ENCODE peak calls at places on chromosomes 11 and 22, in nine cellular contexts. P is K562, T is brain microvascular endothelial cell, S is mammary epithelial cell, R is fibroblast of mammary gland, U is PC-9, Z is fibroblast of lung, Y is A549, V is cardiac muscle cell. Q is an unnamed sample.

GRCh38 chr11:1482581-1483444 is 3.8 kb downstream of the MOB2 start:
- DNase-seq in S (no peak), Z (no peak), Y (no peak), P (no peak), T (no peak), V (no peak), U (no peak), R (no peak), Q (no peak)

GRCh38 chr11:117010808-117011540 is 87.3 kb downstream of the SIK3 start:
- DNase-seq in Y (peak; percentile 54), Z (peak; percentile 85), U (no peak), S (peak; percentile 95), T (peak; percentile 81), R (peak; percentile 97), V (no peak), P (no peak), Q (peak; percentile 76)

GRCh38 chr11:128695539-128696221 is 1.8 kb downstream of the FLI1 start:
- DNase-seq in P (no peak), V (no peak), Z (no peak), Y (no peak), S (no peak), R (no peak), U (no peak), T (no peak), Q (no peak)

GRCh38 chr11:1943576-1943975 is 3.6 kb upstream of the MRPL23 start:
- DNase-seq in V (no peak), T (no peak), P (no peak), Y (no peak), S (no peak), R (no peak), Z (no peak), U (no peak), Q (no peak)

GRCh38 chr11:106399075-106399500 is 321.6 kb downstream of the AASDHPPT start:
- DNase-seq in P (no peak), S (peak; percentile 93), T (peak; percentile 98), Z (peak; percentile 100), Y (peak; percentile 47), R (peak; percentile 100), U (peak; percentile 53), V (no peak), Q (peak; percentile 99)

GRCh38 chr11:119169272-119169719 is 771 bp downstream of the NLRX1 start:
- DNase-seq in T (no peak), V (peak; percentile 61), S (peak; percentile 37), R (peak; percentile 31), U (peak; percentile 82), Y (peak; percentile 51), Z (peak; percentile 10), P (no peak), Q (no peak)

GRCh38 chr11:117072517-117073218 is 25.6 kb downstream of the SIK3 start:
- DNase-seq in P (peak; percentile 62), Z (peak; percentile 95), T (peak; percentile 93), R (peak; percentile 96), S (peak; percentile 92), Y (peak; percentile 71), U (peak; percentile 38), V (no peak), Q (peak; percentile 87)

GRCh38 chr22:27986459-27986858 is 67.4 kb upstream of the PITPNB start:
- DNase-seq in R (peak; percentile 26), V (no peak), Y (no peak), S (no peak), U (no peak), P (peak; percentile 17), Z (peak; percentile 39), T (no peak), Q (no peak)

GRCh38 chr11:119155733-119156492 is 7.1 kb downstream of the ABCG4 start:
- DNase-seq in V (no peak), Y (peak; percentile 55), T (no peak), U (no peak), S (no peak), R (peak; percentile 12), Z (no peak), P (peak; percentile 75), Q (no peak)

GRCh38 chr11:2744166-2744565 is 44.4 kb upstream of the KCNQ1OT1 start:
- DNase-seq in U (no peak), V (no peak), Y (no peak), R (no peak), S (peak; percentile 38), T (no peak), P (no peak), Z (no peak), Q (no peak)

GRCh38 chr22:44587004-44587793 is 89.2 kb upstream of the RTL6 start:
- DNase-seq in Z (no peak), Y (no peak), T (no peak), U (peak; percentile 71), P (no peak), V (no peak), R (no peak), S (peak; percentile 28), Q (peak; percentile 32)

GRCh38 chr22:38981659-38982007 is 514 bp upstream of the APOBEC3B start:
- DNase-seq in Z (no peak), Y (no peak), U (no peak), T (no peak), P (no peak), R (no peak), S (no peak), V (no peak), Q (no peak)

GRCh38 chr22:38984224-38984623 is 2.1 kb downstream of the APOBEC3B start:
- DNase-seq in V (no peak), Y (no peak), T (no peak), Z (no peak), R (no peak), P (no peak), S (no peak), U (no peak), Q (no peak)

GRCh38 chr22:38986629-38987028 is 4.5 kb downstream of the APOBEC3B start:
- DNase-seq in U (no peak), T (no peak), R (no peak), Z (no peak), Y (no peak), S (no peak), P (no peak), V (no peak), Q (no peak)

GRCh38 chr22:38981005-38981658 is 1.0 kb upstream of the APOBEC3B start:
- DNase-seq in T (no peak), R (peak; percentile 5), Y (no peak), P (peak; percentile 62), V (peak; percentile 55), Z (peak; percentile 8), U (peak; percentile 65), S (peak; percentile 63), Q (no peak)

DNA sequence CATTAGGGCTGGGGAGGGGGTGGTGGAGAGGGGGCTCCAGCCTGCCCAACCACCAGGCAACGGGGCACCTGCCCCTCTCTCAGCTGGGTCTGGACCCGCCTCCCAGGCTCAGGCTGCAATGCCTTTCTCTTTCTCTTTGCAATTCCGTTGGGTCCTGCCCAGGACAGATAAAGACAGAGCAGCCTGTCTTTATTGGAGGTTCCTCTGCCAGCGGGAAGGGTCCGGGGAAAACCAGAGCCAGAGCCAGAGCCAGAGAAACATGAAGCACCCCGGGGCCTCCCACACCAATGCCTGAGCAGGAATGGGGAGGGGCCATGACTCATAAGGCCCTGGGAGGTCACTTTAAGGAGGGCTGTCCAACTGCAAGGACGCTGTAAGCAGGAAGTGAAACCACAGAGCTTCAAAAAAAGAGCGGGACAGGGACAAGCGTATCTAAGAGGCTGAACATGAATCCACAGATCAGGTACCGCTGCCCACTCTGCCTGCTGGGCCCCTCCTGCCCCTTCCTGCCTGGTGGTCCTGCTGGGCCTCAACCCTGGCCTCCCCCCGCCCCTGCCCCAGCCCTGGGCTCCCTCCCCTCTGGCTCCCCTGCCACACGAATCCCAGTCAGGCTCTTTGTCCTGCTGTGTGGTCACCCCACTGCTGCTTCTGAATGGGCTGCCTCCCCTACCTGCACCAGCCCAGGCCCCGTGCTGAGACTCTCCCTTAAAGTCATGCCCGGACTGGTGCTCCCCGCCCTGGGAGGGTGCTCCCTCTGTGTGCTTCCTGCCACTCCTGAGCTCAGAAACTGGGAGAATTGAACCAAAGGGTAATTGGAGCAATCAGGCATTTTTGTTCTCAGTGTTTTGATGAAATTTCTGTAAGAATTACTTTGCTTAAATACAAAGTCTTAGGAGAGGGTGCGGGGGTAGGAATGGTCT is at the start of gene APOBEC3B:
- DNase-seq in P (peak; percentile 76), V (peak; percentile 73), R (peak; percentile 87), T (peak; percentile 80), U (peak; percentile 94), Z (peak; percentile 94), Y (peak; percentile 85), S (peak; percentile 93), Q (peak; percentile 66)
- H3K4me3 ChIP-seq in P (peak within 1 kb of the TSS; percentile 48), V (no peak within 1 kb of the TSS), R (peak within 1 kb of the TSS; percentile 36), T (peak within 1 kb of the TSS; percentile 24), U (peak within 1 kb of the TSS; percentile 58), Z (peak within 1 kb of the TSS; percentile 50), Y (peak within 1 kb of the TSS; percentile 45), S (peak within 1 kb of the TSS; percentile 11), Q (peak within 1 kb of the TSS; percentile 23)

GRCh38 chr11:11620966-11621880 is 582 bp downstream of the GALNT18 start:
- DNase-seq in U (no peak), Y (peak; percentile 21), V (peak; percentile 32), P (peak; percentile 10), T (no peak), R (peak; percentile 26), Z (peak; percentile 35), S (peak; percentile 58), Q (no peak)
- TF ChIP-seq CTCF in U (no peak), Y (peak; percentile 11), V (no peak), P (no peak), T (no peak), R (no peak), Z (no peak), S (no peak), Q (no peak)

GRCh38 chr11:31805037-31805628 is 6.0 kb downstream of the PAX6 start:
- DNase-seq in U (no peak), Z (no peak), Y (no peak), V (no peak), S (no peak), T (no peak), P (no peak), R (no peak), Q (no peak)
- H3K4me3 ChIP-seq in U (no peak overlapping the region), Z (no peak overlapping the region), Y (no peak overlapping the region), V (no peak overlapping the region), S (no peak overlapping the region), T (no peak overlapping the region), P (no peak overlapping the region), R (no peak overlapping the region), Q (peak overlapping the region; percentile 89)

GRCh38 chr11:14784230-14784629 is 107.8 kb downstream of the CYP2R1 start:
- DNase-seq in Y (no peak), P (no peak), T (no peak), U (no peak), S (no peak), Z (no peak), V (no peak), R (no peak), Q (no peak)

GRCh38 chr11:14793546-14793945 is 98.5 kb downstream of the CYP2R1 start:
- DNase-seq in S (no peak), U (no peak), Y (no peak), T (no peak), P (no peak), V (no peak), R (no peak), Z (no peak), Q (no peak)

DNA sequence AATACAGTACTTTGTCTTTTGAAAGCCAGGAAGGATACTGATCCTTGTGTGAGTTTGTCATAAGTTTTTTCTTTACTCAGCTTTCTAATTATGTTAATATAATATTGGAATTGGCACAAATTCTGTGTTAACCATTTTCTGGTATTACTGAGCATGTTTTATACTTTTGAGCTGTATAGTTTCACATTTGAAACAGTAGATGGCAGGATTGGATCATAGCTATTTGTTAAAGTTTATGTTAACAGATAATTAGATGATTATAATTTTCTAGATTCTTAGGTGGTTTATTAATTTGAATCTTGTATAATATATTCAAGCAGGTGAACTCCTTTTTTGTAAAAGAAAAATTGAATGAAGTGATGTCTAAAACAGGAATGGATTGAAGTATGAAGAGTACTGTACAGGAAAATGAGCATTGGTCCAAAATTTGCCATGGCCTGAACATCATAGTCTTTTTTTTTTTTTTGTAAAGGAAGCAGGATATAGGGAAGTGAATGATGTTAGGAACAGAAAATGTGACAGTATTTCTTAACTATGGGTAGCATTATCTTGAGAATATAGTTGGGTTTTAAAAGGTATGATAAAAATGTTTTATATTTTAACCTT is 102.0 kb downstream of the CYP2R1 start:
- DNase-seq in R (peak; percentile 20), U (no peak), S (no peak), T (no peak), V (no peak), P (no peak), Z (peak; percentile 51), Y (no peak), Q (peak; percentile 2)
- TF ChIP-seq CTCF in R (peak; percentile 51), U (peak; percentile 67), S (peak; percentile 35), T (peak; percentile 26), V (peak; percentile 52), P (peak; percentile 34), Z (no peak), Y (peak; percentile 68), Q (peak; percentile 12)

Q was measured in astrocyte of the cerebellum.